ENCODE peak calls at places on chromosome 2, in six cellular contexts. One of them, this sample, is unnamed.
A peak's percentile ranks its signal among the peaks of the same experiment; 100 is the strongest.

GRCh38 chr2:168490015-168490874 is 34.2 kb downstream of the CERS6 start:
- DNase-seq in upper lobe of left lung: no peak
- DNase-seq in prostate gland: no peak
- DNase-seq in HL-60: peak; percentile 53
- DNase-seq in GM12891: peak; percentile 13
- DNase-seq in HCT116: no peak
- DNase-seq in this sample: no peak

GRCh38 chr2:71895320-71896161 is 252.1 kb downstream of the CYP26B1 start:
- DNase-seq in upper lobe of left lung: no peak
- DNase-seq in GM12891: no peak
- DNase-seq in HCT116: no peak
- DNase-seq in HL-60: no peak
- DNase-seq in prostate gland: no peak
- DNase-seq in this sample: no peak

GRCh38 chr2:74498500-74499268 is 719 bp downstream of the LBX2 start:
- DNase-seq in upper lobe of left lung: peak; percentile 79
- DNase-seq in prostate gland: no peak
- DNase-seq in HL-60: no peak
- DNase-seq in HCT116: no peak
- DNase-seq in GM12891: no peak
- DNase-seq in this sample: no peak

GRCh38 chr2:205835251-205835900 is 153.1 kb downstream of the NRP2 start:
- DNase-seq in GM12891: no peak
- DNase-seq in HL-60: no peak
- DNase-seq in upper lobe of left lung: no peak
- DNase-seq in HCT116: no peak
- DNase-seq in prostate gland: no peak
- DNase-seq in this sample: no peak

GRCh38 chr2:196792865-196793264 is 6.6 kb downstream of the GTF3C3 start:
- DNase-seq in HL-60: no peak
- DNase-seq in GM12891: no peak
- DNase-seq in prostate gland: no peak
- DNase-seq in upper lobe of left lung: no peak
- DNase-seq in HCT116: no peak
- DNase-seq in this sample: no peak

GRCh38 chr2:241768850-241769249 is 7.8 kb upstream of the GAL3ST2 start:
- DNase-seq in GM12891: no peak
- DNase-seq in upper lobe of left lung: peak; percentile 56
- DNase-seq in HL-60: no peak
- DNase-seq in HCT116: no peak
- DNase-seq in prostate gland: no peak
- DNase-seq in this sample: no peak

GRCh38 chr2:160085662-160086061 is 23.2 kb upstream of the PLA2R1 start:
- DNase-seq in HCT116: no peak
- DNase-seq in HL-60: no peak
- DNase-seq in upper lobe of left lung: no peak
- DNase-seq in GM12891: no peak
- DNase-seq in prostate gland: no peak
- DNase-seq in this sample: no peak

GRCh38 chr2:97728091-97728596 is 14.8 kb downstream of the ZAP70 start:
- DNase-seq in upper lobe of left lung: no peak
- DNase-seq in HL-60: no peak
- DNase-seq in HCT116: no peak
- DNase-seq in prostate gland: no peak
- DNase-seq in GM12891: no peak
- DNase-seq in this sample: no peak

GRCh38 chr2:119283873-119284331 is 60.3 kb downstream of the STEAP3 start:
- DNase-seq in HCT116: no peak
- DNase-seq in prostate gland: peak; percentile 95
- DNase-seq in GM12891: no peak
- DNase-seq in HL-60: peak; percentile 50
- DNase-seq in upper lobe of left lung: no peak
- DNase-seq in this sample: no peak

GRCh38 chr2:162340822-162341221 is 3.1 kb upstream of the GCA start:
- DNase-seq in HCT116: no peak
- DNase-seq in GM12891: no peak
- DNase-seq in prostate gland: no peak
- DNase-seq in upper lobe of left lung: no peak
- DNase-seq in HL-60: no peak
- DNase-seq in this sample: no peak

GRCh38 chr2:25301453-25302352 is 40.0 kb downstream of the DNMT3A start:
- DNase-seq in prostate gland: no peak
- DNase-seq in HL-60: peak; percentile 78
- DNase-seq in GM12891: peak; percentile 82
- DNase-seq in upper lobe of left lung: no peak
- DNase-seq in HCT116: peak; percentile 6
- DNase-seq in this sample: no peak

GRCh38 chr2:228545041-228545440 is 363.6 kb upstream of the SPHKAP start:
- DNase-seq in prostate gland: no peak
- DNase-seq in HCT116: no peak
- DNase-seq in HL-60: no peak
- DNase-seq in GM12891: no peak
- DNase-seq in upper lobe of left lung: no peak
- DNase-seq in this sample: no peak
- TF ChIP-seq POLR2AphosphoS5 in prostate gland: no peak
- TF ChIP-seq POLR2AphosphoS5 in HCT116: no peak
- TF ChIP-seq POLR2AphosphoS5 in HL-60: no peak
- TF ChIP-seq POLR2AphosphoS5 in GM12891: no peak
- TF ChIP-seq POLR2AphosphoS5 in upper lobe of left lung: no peak
- TF ChIP-seq POLR2AphosphoS5 in this sample: no peak

DNA sequence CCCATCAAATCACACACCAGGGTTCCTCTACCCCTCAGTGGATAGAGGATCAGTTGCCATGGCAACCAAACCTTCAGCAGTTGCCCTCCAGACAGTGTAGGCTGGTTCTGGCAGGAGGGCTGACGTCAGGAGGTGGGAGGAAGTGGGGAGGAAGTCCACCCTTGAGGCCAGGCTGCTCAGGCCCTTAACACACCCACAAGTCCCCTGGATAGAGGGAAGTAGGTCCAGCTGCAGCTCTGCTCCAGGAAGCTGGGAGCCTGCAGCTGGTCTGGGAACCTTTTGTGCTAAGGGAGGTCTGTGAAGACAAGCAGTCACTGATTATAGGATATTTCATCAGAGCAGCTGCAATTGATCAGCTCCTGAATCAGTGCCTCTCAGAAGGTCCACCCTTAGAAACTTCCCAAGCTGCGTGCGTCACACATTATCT is 186.6 kb downstream of the MTX2 start:
- DNase-seq in HL-60: no peak
- DNase-seq in HCT116: no peak
- DNase-seq in upper lobe of left lung: no peak
- DNase-seq in prostate gland: no peak
- DNase-seq in GM12891: no peak
- DNase-seq in this sample: no peak
- TF ChIP-seq POLR2AphosphoS5 in HL-60: no peak
- TF ChIP-seq POLR2AphosphoS5 in HCT116: no peak
- TF ChIP-seq POLR2AphosphoS5 in upper lobe of left lung: no peak
- TF ChIP-seq POLR2AphosphoS5 in prostate gland: no peak
- TF ChIP-seq POLR2AphosphoS5 in GM12891: no peak
- TF ChIP-seq POLR2AphosphoS5 in this sample: no peak

GRCh38 chr2:455046-455705 is 167.3 kb upstream of the ALKAL2 start:
- DNase-seq in prostate gland: no peak
- DNase-seq in GM12891: no peak
- DNase-seq in HCT116: no peak
- DNase-seq in HL-60: no peak
- DNase-seq in upper lobe of left lung: no peak
- DNase-seq in this sample: no peak
- TF ChIP-seq POLR2AphosphoS5 in prostate gland: no peak
- TF ChIP-seq POLR2AphosphoS5 in GM12891: no peak
- TF ChIP-seq POLR2AphosphoS5 in HCT116: no peak
- TF ChIP-seq POLR2AphosphoS5 in HL-60: no peak
- TF ChIP-seq POLR2AphosphoS5 in upper lobe of left lung: no peak
- TF ChIP-seq POLR2AphosphoS5 in this sample: no peak

GRCh38 chr2:174117951-174118930 is 130.1 kb downstream of the OLA1 start:
- DNase-seq in upper lobe of left lung: no peak
- DNase-seq in HCT116: peak; percentile 65
- DNase-seq in HL-60: no peak
- DNase-seq in GM12891: no peak
- DNase-seq in prostate gland: no peak
- DNase-seq in this sample: no peak

GRCh38 chr2:174122185-174122584 is 126.1 kb downstream of the OLA1 start:
- DNase-seq in HL-60: no peak
- DNase-seq in upper lobe of left lung: no peak
- DNase-seq in prostate gland: no peak
- DNase-seq in GM12891: no peak
- DNase-seq in HCT116: no peak
- DNase-seq in this sample: peak; percentile 34

GRCh38 chr2:174120346-174120745 is 128.0 kb downstream of the OLA1 start:
- DNase-seq in prostate gland: no peak
- DNase-seq in HL-60: no peak
- DNase-seq in GM12891: no peak
- DNase-seq in upper lobe of left lung: no peak
- DNase-seq in HCT116: peak; percentile 82
- DNase-seq in this sample: no peak

GRCh38 chr2:174121612-174122011 is 126.7 kb downstream of the OLA1 start:
- DNase-seq in HCT116: peak; percentile 88
- DNase-seq in GM12891: no peak
- DNase-seq in upper lobe of left lung: no peak
- DNase-seq in prostate gland: no peak
- DNase-seq in HL-60: no peak
- DNase-seq in this sample: no peak

GRCh38 chr2:174121178-174121577 is 127.2 kb downstream of the OLA1 start:
- DNase-seq in upper lobe of left lung: no peak
- DNase-seq in GM12891: no peak
- DNase-seq in HL-60: no peak
- DNase-seq in prostate gland: no peak
- DNase-seq in HCT116: peak; percentile 95
- DNase-seq in this sample: peak; percentile 84
- TF ChIP-seq POLR2AphosphoS5 in upper lobe of left lung: no peak
- TF ChIP-seq POLR2AphosphoS5 in GM12891: no peak
- TF ChIP-seq POLR2AphosphoS5 in HL-60: no peak
- TF ChIP-seq POLR2AphosphoS5 in prostate gland: no peak
- TF ChIP-seq POLR2AphosphoS5 in HCT116: no peak
- TF ChIP-seq POLR2AphosphoS5 in this sample: peak; percentile 50

GRCh38 chr2:111946294-111947114 is 48.1 kb downstream of the MERTK start:
- DNase-seq in prostate gland: peak; percentile 92
- DNase-seq in GM12891: no peak
- DNase-seq in HL-60: no peak
- DNase-seq in HCT116: peak; percentile 94
- DNase-seq in upper lobe of left lung: no peak
- DNase-seq in this sample: no peak
- TF ChIP-seq POLR2AphosphoS5 in prostate gland: peak; percentile 99
- TF ChIP-seq POLR2AphosphoS5 in GM12891: no peak
- TF ChIP-seq POLR2AphosphoS5 in HL-60: no peak
- TF ChIP-seq POLR2AphosphoS5 in HCT116: peak; percentile 75
- TF ChIP-seq POLR2AphosphoS5 in upper lobe of left lung: peak; percentile 64
- TF ChIP-seq POLR2AphosphoS5 in this sample: no peak

GRCh38 chr2:217903142-217903858 is 99.5 kb downstream of the TNS1 start:
- DNase-seq in GM12891: no peak
- DNase-seq in prostate gland: no peak
- DNase-seq in upper lobe of left lung: no peak
- DNase-seq in HL-60: no peak
- DNase-seq in HCT116: no peak
- DNase-seq in this sample: no peak

GRCh38 chr2:217902281-217903141 is 100.3 kb downstream of the TNS1 start:
- DNase-seq in prostate gland: peak; percentile 84
- DNase-seq in HL-60: peak; percentile 26
- DNase-seq in HCT116: no peak
- DNase-seq in GM12891: no peak
- DNase-seq in upper lobe of left lung: no peak
- DNase-seq in this sample: no peak

GRCh38 chr2:217904614-217904965 is 98.2 kb downstream of the TNS1 start:
- DNase-seq in HL-60: no peak
- DNase-seq in prostate gland: no peak
- DNase-seq in upper lobe of left lung: no peak
- DNase-seq in HCT116: no peak
- DNase-seq in GM12891: no peak
- DNase-seq in this sample: no peak

GRCh38 chr2:217905395-217905794 is 97.4 kb downstream of the TNS1 start:
- DNase-seq in HL-60: no peak
- DNase-seq in HCT116: no peak
- DNase-seq in GM12891: no peak
- DNase-seq in upper lobe of left lung: no peak
- DNase-seq in prostate gland: peak; percentile 48
- DNase-seq in this sample: no peak

DNA sequence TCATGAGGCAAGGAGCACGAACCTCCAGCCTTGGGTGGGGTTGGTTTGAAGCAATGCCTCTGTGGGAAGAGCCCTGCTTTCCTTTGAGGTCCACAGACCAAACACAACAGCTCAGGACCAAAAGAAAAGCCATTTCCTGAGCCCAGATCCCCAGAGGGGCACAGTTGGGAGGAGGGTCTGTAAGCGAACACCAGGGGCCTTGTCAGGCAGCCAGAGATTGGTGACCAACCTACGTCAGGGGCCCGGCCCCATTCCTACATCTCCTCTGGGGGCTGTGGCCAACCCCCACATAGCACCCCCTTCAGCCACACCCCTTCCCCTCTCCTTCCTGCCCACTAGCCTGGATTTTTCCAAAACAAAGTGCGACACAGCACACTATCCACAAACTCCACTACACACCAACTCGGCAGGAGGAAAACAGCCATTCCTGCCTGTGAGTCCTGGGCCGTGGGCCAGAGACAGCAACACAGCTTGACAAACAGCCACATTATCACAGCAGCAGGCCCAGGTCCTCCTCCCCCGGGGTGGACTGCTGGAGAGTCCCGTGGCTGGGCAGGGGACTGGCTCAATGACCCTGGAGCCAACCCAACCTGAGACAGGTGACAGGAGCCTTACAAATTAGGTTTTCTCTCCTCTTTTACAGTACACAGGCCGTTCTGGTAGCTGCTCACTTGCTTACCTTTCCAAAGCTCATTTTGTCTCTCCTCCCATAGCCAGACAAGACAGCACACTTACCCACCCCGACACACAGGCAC is 98.8 kb downstream of the TNS1 start:
- DNase-seq in upper lobe of left lung: no peak
- DNase-seq in HCT116: no peak
- DNase-seq in HL-60: no peak
- DNase-seq in GM12891: no peak
- DNase-seq in prostate gland: peak; percentile 65
- DNase-seq in this sample: no peak
- TF ChIP-seq POLR2AphosphoS5 in upper lobe of left lung: peak; percentile 88
- TF ChIP-seq POLR2AphosphoS5 in HCT116: no peak
- TF ChIP-seq POLR2AphosphoS5 in HL-60: no peak
- TF ChIP-seq POLR2AphosphoS5 in GM12891: no peak
- TF ChIP-seq POLR2AphosphoS5 in prostate gland: peak; percentile 73
- TF ChIP-seq POLR2AphosphoS5 in this sample: no peak

DNA sequence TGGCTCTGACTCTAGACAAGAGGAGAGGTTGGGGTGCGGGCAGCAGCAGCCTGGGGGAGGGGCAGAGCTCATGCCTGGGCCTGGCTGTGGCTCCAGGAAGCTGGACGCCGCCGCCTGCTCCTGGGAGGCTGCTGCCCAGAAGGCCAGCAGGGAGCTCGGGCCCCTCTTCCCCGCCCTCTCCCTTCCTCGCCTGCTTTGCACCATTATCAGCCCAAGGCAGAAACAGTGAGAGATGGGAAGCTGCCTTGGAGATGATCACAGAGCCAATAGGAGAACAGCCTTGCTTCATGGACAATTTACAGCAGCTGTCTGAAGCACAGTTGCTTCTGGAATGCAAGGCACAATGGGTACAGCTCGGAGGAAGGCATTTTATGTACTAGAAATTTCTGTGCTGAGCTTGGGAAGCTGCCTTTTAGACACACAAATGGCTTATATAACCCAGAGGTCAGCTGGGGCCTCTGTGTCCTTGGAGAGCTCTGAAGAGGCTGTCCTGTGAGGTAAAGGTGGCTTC is 55.3 kb upstream of the AFF3 start:
- DNase-seq in upper lobe of left lung: peak; percentile 85
- DNase-seq in prostate gland: peak; percentile 72
- DNase-seq in HCT116: no peak
- DNase-seq in HL-60: no peak
- DNase-seq in GM12891: no peak
- DNase-seq in this sample: no peak
- TF ChIP-seq POLR2AphosphoS5 in upper lobe of left lung: no peak
- TF ChIP-seq POLR2AphosphoS5 in prostate gland: no peak
- TF ChIP-seq POLR2AphosphoS5 in HCT116: no peak
- TF ChIP-seq POLR2AphosphoS5 in HL-60: no peak
- TF ChIP-seq POLR2AphosphoS5 in GM12891: no peak
- TF ChIP-seq POLR2AphosphoS5 in this sample: no peak

This sample was measured in SK-N-MC.